ENCODE peak calls at places on chromosomes 5 and 9, in eight cellular contexts. K, C, Z, J, M, R, W and F are unnamed samples. For H3K27me3, the result is how much of the 10 kb centered on the place peaks cover.

GRCh38 chr5:172688735-172689572 is 47.9 kb downstream of the NEURL1B start:
- DNase-seq in R (no peak), K (peak), Z (no peak), J (no peak), W (no peak), M (no peak), C (no peak), F (no peak)

GRCh38 chr5:93831449-93831848 is 90.0 kb upstream of the POU5F2 start:
- DNase-seq in W (no peak), K (no peak), M (no peak), Z (no peak), J (peak), R (no peak), C (no peak), F (no peak)

GRCh38 chr9:104903609-104904008 is 24.3 kb downstream of the ABCA1 start:
- DNase-seq in W (no peak), J (peak), K (no peak), C (no peak), Z (no peak), R (peak), M (no peak), F (no peak)

GRCh38 chr5:151739395-151739794 is 19.0 kb downstream of the ATOX1 start:
- DNase-seq in K (no peak), C (no peak), W (no peak), Z (no peak), J (no peak), R (no peak), M (no peak), F (no peak)

GRCh38 chr5:98635631-98636030 is 137.8 kb upstream of the RGMB start:
- DNase-seq in R (no peak), K (no peak), J (peak), M (no peak), W (no peak), C (no peak), Z (no peak), F (no peak)

GRCh38 chr5:401216-402034 is 41.6 kb upstream of the EXOC3 start:
- DNase-seq in C (no peak), M (peak), W (no peak), R (peak), Z (no peak), J (no peak), K (no peak), F (peak)

GRCh38 chr9:32384002-32384363 is 460 bp upstream of the ACO1 start:
- DNase-seq in K (no peak), W (no peak), C (no peak), M (no peak), R (no peak), Z (no peak), J (no peak), F (no peak)

GRCh38 chr9:101736723-101737122 is 1.7 kb downstream of the GRIN3A start:
- DNase-seq in C (no peak), J (peak), M (no peak), W (peak), K (no peak), R (peak), Z (no peak), F (no peak)

GRCh38 chr5:7842531-7842930 is 8.4 kb downstream of the CFAP90 start:
- DNase-seq in R (no peak), W (no peak), J (no peak), K (no peak), Z (no peak), C (no peak), M (no peak), F (no peak)

GRCh38 chr5:56816546-56817081 is 1.3 kb downstream of the MAP3K1 start:
- DNase-seq in W (peak), M (peak), R (peak), C (peak), J (peak), K (peak), Z (no peak), F (peak)

GRCh38 chr5:160240350-160240749 is 11.0 kb downstream of the FABP6 start:
- DNase-seq in J (no peak), M (no peak), Z (no peak), W (no peak), C (no peak), R (no peak), K (no peak), F (no peak)

GRCh38 chr5:55921617-55922016 is 70.5 kb downstream of the IL31RA start:
- DNase-seq in W (no peak), M (no peak), R (no peak), J (no peak), Z (no peak), C (no peak), K (no peak), F (peak)

GRCh38 chr5:6704361-6704851 is 8.8 kb upstream of the TENT4A start:
- DNase-seq in C (no peak), R (peak), W (no peak), M (no peak), K (no peak), J (peak), Z (peak), F (no peak)

GRCh38 chr5:172102913-172103629 is 85.0 kb downstream of the STK10 start:
- DNase-seq in J (peak), K (no peak), W (peak), R (peak), Z (no peak), M (no peak), C (no peak), F (peak)

GRCh38 chr5:147578228-147579024 is 68.6 kb upstream of the DPYSL3 start:
- DNase-seq in J (peak), R (no peak), C (no peak), K (no peak), Z (no peak), W (no peak), M (no peak), F (no peak)

GRCh38 chr9:36091028-36091953 is 45.2 kb upstream of the GLIPR2 start:
- DNase-seq in Z (no peak), J (peak), W (no peak), K (no peak), C (no peak), M (no peak), R (no peak), F (no peak)

GRCh38 chr9:126524353-126525077 is 89.2 kb upstream of the LMX1B start:
- DNase-seq in J (no peak), K (no peak), C (no peak), R (no peak), Z (no peak), M (peak), W (no peak), F (no peak)

GRCh38 chr9:126522957-126523356 is 90.8 kb upstream of the LMX1B start:
- DNase-seq in Z (no peak), C (no peak), M (peak), R (no peak), J (no peak), W (no peak), K (no peak), F (no peak)

GRCh38 chr9:126521551-126521950 is 92.2 kb upstream of the LMX1B start:
- DNase-seq in R (no peak), M (no peak), J (no peak), Z (no peak), W (no peak), C (no peak), K (no peak), F (no peak)

GRCh38 chr9:126521976-126522590 is 91.6 kb upstream of the LMX1B start:
- DNase-seq in W (no peak), J (no peak), K (no peak), Z (no peak), M (no peak), R (no peak), C (no peak), F (no peak)

GRCh38 chr9:126523621-126524111 is 90.1 kb upstream of the LMX1B start:
- DNase-seq in W (no peak), R (no peak), M (peak), C (no peak), Z (no peak), K (peak), J (no peak), F (peak)
- H3K27me3 ChIP-seq in W (under half), R (half or more), M (under half), C (under half), Z (under half), K (under half), J (under half), F (under half)

DNA sequence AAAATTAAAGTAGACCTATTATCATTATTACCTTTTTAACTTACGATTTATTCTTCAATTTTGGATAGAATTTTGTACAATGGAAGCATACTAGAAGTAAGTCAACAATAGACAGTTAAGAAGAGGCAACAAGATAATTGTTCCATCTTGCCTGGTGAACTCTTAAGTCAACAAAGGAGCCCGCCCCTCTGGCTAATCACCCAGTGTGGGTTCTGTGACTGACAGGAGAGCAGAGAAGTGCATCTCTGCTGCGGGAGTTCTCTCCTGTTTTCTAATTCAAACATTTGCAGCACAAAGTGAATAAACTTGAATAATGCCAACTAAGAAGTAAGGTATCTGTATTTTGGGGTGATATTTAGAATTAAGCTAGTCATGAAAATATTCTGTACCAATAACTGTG is 6.7 kb upstream of the ISL1 start:
- DNase-seq in K (no peak), M (no peak), C (no peak), R (no peak), J (no peak), W (peak), Z (no peak), F (no peak)
- H3K27me3 ChIP-seq in K (under half), M (half or more), C (under half), R (half or more), J (under half), W (half or more), Z (under half), F (under half)

GRCh38 chr9:95313010-95313498 is 4.5 kb downstream of the FANCC start:
- DNase-seq in M (peak), C (no peak), Z (peak), W (no peak), R (peak), J (peak), K (no peak), F (no peak)
- H3K27me3 ChIP-seq in M (under half), C (under half), Z (under half), W (under half), R (under half), J (under half), K (under half), F (under half)

GRCh38 chr5:35374584-35374983 is 144.3 kb upstream of the PRLR start:
- DNase-seq in Z (no peak), C (no peak), K (no peak), W (no peak), M (no peak), J (no peak), R (no peak), F (no peak)

GRCh38 chr5:35371971-35372426 is 141.7 kb upstream of the PRLR start:
- DNase-seq in M (no peak), J (no peak), C (no peak), Z (no peak), K (no peak), R (no peak), W (no peak), F (no peak)

GRCh38 chr5:35373196-35373696 is 143.0 kb upstream of the PRLR start:
- DNase-seq in W (no peak), K (no peak), J (no peak), C (no peak), R (no peak), Z (no peak), M (no peak), F (no peak)

GRCh38 chr5:35372482-35372881 is 142.2 kb upstream of the PRLR start:
- DNase-seq in J (no peak), C (no peak), R (no peak), W (no peak), K (no peak), Z (no peak), M (no peak), F (no peak)

DNA sequence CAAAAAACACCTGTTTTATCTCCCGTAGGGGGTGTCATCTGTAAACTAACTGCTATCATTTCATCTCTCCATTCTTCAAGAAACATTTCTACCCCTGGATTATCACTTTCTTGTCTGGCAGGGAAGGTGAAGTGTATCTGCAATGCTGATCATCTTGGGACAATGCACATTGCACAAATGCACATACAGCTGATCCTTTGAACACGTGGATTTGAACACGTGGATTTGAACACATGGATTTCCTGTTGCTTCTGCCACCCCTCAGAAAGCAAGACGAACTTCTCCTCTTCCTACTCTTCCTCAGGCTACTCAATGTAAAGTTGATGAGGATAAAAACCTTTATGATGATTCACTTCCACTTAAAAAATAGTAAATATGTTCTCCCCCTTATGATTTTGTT is 147.4 kb upstream of the PRLR start:
- DNase-seq in Z (no peak), C (no peak), M (no peak), K (no peak), R (no peak), W (no peak), J (no peak), F (no peak)
- H3K27me3 ChIP-seq in Z (under half), C (under half), M (under half), K (under half), R (under half), W (under half), J (under half), F (under half)

DNA sequence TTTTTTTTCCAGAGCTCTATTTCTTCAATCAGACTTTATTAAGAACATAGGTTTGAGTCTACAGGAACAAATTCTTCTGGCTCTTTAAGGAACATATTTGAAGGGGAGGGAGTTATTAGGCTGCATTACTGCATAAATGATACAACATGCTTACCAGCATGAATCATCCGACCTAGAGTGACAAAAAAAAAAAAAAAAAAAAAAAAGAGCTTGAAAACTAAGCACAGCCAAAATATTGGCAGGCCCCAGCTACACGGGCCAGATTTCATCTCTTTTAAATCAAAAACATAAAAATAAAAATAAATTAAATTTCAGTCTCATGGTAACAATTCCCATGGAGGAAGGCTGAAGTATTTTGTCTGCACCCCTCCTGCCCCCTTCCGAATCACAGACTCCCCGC is 26.3 kb downstream of the MSX2 start:
- DNase-seq in Z (no peak), W (no peak), K (no peak), J (peak), R (no peak), C (no peak), M (no peak), F (no peak)
- H3K27me3 ChIP-seq in Z (under half), W (half or more), K (under half), J (under half), R (half or more), C (under half), M (under half), F (under half)

GRCh38 chr5:169988947-169989346 is 8.7 kb upstream of the INSYN2B start:
- DNase-seq in J (peak), W (no peak), K (no peak), R (no peak), C (no peak), M (no peak), Z (no peak), F (no peak)

GRCh38 chr5:169991115-169991514 is 10.8 kb upstream of the INSYN2B start:
- DNase-seq in Z (no peak), M (no peak), W (no peak), R (no peak), J (no peak), K (no peak), C (no peak), F (no peak)

GRCh38 chr5:169997736-169998284 is 17.5 kb upstream of the INSYN2B start:
- DNase-seq in M (no peak), Z (no peak), C (no peak), J (no peak), R (no peak), K (no peak), W (no peak), F (no peak)

DNA sequence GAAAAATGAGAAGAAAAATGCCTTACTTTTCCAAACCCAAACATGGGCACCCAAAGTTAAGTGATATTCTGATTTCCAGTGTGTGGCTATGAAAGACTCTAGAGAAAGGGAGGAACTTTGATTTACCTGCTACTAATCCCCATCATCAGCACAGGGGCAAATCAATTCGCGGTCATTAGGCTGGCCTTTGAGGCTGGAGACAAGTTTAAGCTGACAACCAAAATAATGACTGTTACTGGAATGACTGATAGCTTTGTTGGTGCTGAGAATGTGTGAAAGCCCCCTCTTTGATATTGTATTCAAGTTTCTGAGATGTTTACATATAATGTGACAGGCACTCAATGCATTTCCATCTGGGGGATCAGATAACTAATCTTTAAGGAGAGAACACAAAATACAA is 12.5 kb upstream of the INSYN2B start:
- DNase-seq in J (no peak), C (no peak), W (no peak), K (no peak), R (no peak), Z (no peak), M (no peak), F (no peak)
- H3K27me3 ChIP-seq in J (under half), C (under half), W (under half), K (under half), R (under half), Z (under half), M (under half), F (under half)

GRCh38 chr9:34594177-34594576 is 4.7 kb upstream of the CNTFR start:
- DNase-seq in Z (no peak), R (no peak), W (no peak), K (no peak), M (no peak), J (no peak), C (no peak), F (no peak)
- H3K27me3 ChIP-seq in Z (under half), R (under half), W (under half), K (under half), M (under half), J (half or more), C (under half), F (under half)

DNA sequence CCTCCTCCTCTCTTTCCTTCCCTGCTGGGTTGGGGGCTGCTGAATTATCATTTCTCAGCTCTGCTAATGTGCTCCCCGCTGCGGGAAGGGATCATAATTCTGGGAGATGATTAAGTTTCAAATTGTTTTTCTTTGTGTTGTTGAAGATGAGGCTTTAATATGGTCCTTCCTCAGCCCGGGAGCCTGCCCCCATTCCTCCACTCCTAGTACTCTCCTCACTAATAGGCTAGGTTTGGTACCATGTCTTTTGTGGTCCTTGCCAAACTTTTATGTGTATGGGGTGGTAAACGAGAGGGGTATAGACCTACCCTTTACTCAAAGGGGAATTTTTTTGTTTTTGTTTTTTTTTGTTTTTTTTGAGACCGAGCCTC is 5.7 kb upstream of the PCDH1 start:
- DNase-seq in M (no peak), J (no peak), C (no peak), Z (no peak), R (no peak), W (no peak), K (no peak), F (peak)
- H3K27me3 ChIP-seq in M (under half), J (under half), C (under half), Z (under half), R (under half), W (under half), K (under half), F (under half)